ENCODE peak calls at places on chromosomes 4 and X, in four cellular contexts. U is NCI-H1417, D is NCI-H1092, Y is EL. C is an unnamed sample.
A peak's percentile ranks its signal among the peaks of the same experiment; 100 is the strongest.

GRCh38 chrX:131059231-131059630 is 1.1 kb downstream of the ARHGAP36 start:
- DNase-seq in Y (no peak), U (no peak), D (no peak), C (no peak)

GRCh38 chrX:48700246-48700645 is 3.7 kb downstream of the SUV39H1 start:
- DNase-seq in Y (no peak), D (no peak), U (no peak), C (no peak)

GRCh38 chrX:85084770-85085393 is 81.2 kb downstream of the APOOL start:
- DNase-seq in D (no peak), U (peak; percentile 65), Y (peak; percentile 19), C (peak; percentile 25)

GRCh38 chr4:145034727-145035211 is 63.2 kb downstream of the ANAPC10 start:
- DNase-seq in Y (peak; percentile 77), D (no peak), U (no peak), C (peak; percentile 72)

GRCh38 chrX:120672389-120672788 is 42.5 kb upstream of the C1GALT1C1 start:
- DNase-seq in Y (peak; percentile 67), D (no peak), U (no peak), C (peak; percentile 91)

GRCh38 chr4:141660880-141661279 is 24.5 kb downstream of the IL15 start:
- DNase-seq in U (no peak), Y (no peak), D (no peak), C (no peak)

GRCh38 chr4:99383833-99384392 is 31.4 kb upstream of the ADH1C start:
- DNase-seq in Y (peak; percentile 58), D (no peak), U (no peak), C (peak; percentile 61)

GRCh38 chr4:88037447-88037846 is 30.0 kb downstream of the PKD2 start:
- DNase-seq in Y (no peak), U (no peak), D (no peak), C (no peak)

GRCh38 chr4:148850257-148850995 is 408.2 kb upstream of the NR3C2 start:
- DNase-seq in D (no peak), U (no peak), Y (no peak), C (no peak)

C was measured in fibroblast of lung.